ENCODE peak calls at places on chromosomes 11 and 22, in four cellular contexts. One of them, this sample, is unnamed.

GRCh38 chr11:94125408-94126120 is 3.1 kb upstream of the PANX1 start:
- DNase-seq in naive thymus-derived CD8-positive, alpha-beta T cell: no peak
- DNase-seq in GM10248: no peak
- DNase-seq in OCI-M1: no peak
- DNase-seq in this sample: no peak

GRCh38 chr22:22855617-22856308 is 31.9 kb upstream of the IGLL5 start:
- DNase-seq in naive thymus-derived CD8-positive, alpha-beta T cell: peak; percentile 33
- DNase-seq in GM10248: peak; percentile 65
- DNase-seq in OCI-M1: peak; percentile 39
- DNase-seq in this sample: no peak

GRCh38 chr22:39662677-39663034 is 92.1 kb downstream of the CACNA1I start:
- DNase-seq in naive thymus-derived CD8-positive, alpha-beta T cell: no peak
- DNase-seq in GM10248: no peak
- DNase-seq in OCI-M1: no peak
- DNase-seq in this sample: no peak

GRCh38 chr11:8807544-8808225 is 103.3 kb upstream of the AKIP1 start:
- DNase-seq in naive thymus-derived CD8-positive, alpha-beta T cell: no peak
- DNase-seq in GM10248: no peak
- DNase-seq in OCI-M1: no peak
- DNase-seq in this sample: peak; percentile 64

GRCh38 chr22:38180841-38181452 is 683 bp downstream of the PLA2G6 start:
- DNase-seq in naive thymus-derived CD8-positive, alpha-beta T cell: no peak
- DNase-seq in GM10248: no peak
- DNase-seq in OCI-M1: peak; percentile 72
- DNase-seq in this sample: no peak

GRCh38 chr22:19679476-19680099 is 34.7 kb upstream of the SEPTIN5 start:
- DNase-seq in naive thymus-derived CD8-positive, alpha-beta T cell: peak; percentile 37
- DNase-seq in GM10248: no peak
- DNase-seq in OCI-M1: peak; percentile 57
- DNase-seq in this sample: peak; percentile 14

GRCh38 chr11:45290586-45290985 is 4.4 kb upstream of the SYT13 start:
- DNase-seq in naive thymus-derived CD8-positive, alpha-beta T cell: no peak
- DNase-seq in GM10248: no peak
- DNase-seq in OCI-M1: no peak
- DNase-seq in this sample: no peak

GRCh38 chr22:49685686-49686085 is 142.0 kb downstream of the BRD1 start:
- DNase-seq in naive thymus-derived CD8-positive, alpha-beta T cell: no peak
- DNase-seq in GM10248: no peak
- DNase-seq in OCI-M1: no peak
- DNase-seq in this sample: no peak

GRCh38 chr22:31177420-31178162 is 17.6 kb downstream of the RNF185 start:
- DNase-seq in naive thymus-derived CD8-positive, alpha-beta T cell: no peak
- DNase-seq in GM10248: no peak
- DNase-seq in OCI-M1: no peak
- DNase-seq in this sample: peak; percentile 40

GRCh38 chr11:68146010-68146540 is 24.9 kb upstream of the CHKA start:
- DNase-seq in naive thymus-derived CD8-positive, alpha-beta T cell: no peak
- DNase-seq in GM10248: no peak
- DNase-seq in OCI-M1: no peak
- DNase-seq in this sample: no peak

GRCh38 chr11:119912214-119912613 is 183.2 kb upstream of the NECTIN1 start:
- DNase-seq in naive thymus-derived CD8-positive, alpha-beta T cell: no peak
- DNase-seq in GM10248: no peak
- DNase-seq in OCI-M1: no peak
- DNase-seq in this sample: no peak

GRCh38 chr11:10076458-10077141 is 217.4 kb downstream of the SBF2 start:
- DNase-seq in naive thymus-derived CD8-positive, alpha-beta T cell: no peak
- DNase-seq in GM10248: peak; percentile 60
- DNase-seq in OCI-M1: peak; percentile 80
- DNase-seq in this sample: no peak

GRCh38 chr11:131203041-131203440 is 167.4 kb upstream of the NTM start:
- DNase-seq in naive thymus-derived CD8-positive, alpha-beta T cell: no peak
- DNase-seq in GM10248: no peak
- DNase-seq in OCI-M1: no peak
- DNase-seq in this sample: no peak

GRCh38 chr11:61460986-61461385 is 31.1 kb downstream of the SDHAF2 start:
- DNase-seq in naive thymus-derived CD8-positive, alpha-beta T cell: no peak
- DNase-seq in GM10248: no peak
- DNase-seq in OCI-M1: no peak
- DNase-seq in this sample: no peak

GRCh38 chr11:99343117-99343516 is 322.4 kb downstream of the CNTN5 start:
- DNase-seq in naive thymus-derived CD8-positive, alpha-beta T cell: no peak
- DNase-seq in GM10248: no peak
- DNase-seq in OCI-M1: no peak
- DNase-seq in this sample: no peak

GRCh38 chr11:44556735-44557409 is 8.6 kb upstream of the CD82 start:
- DNase-seq in naive thymus-derived CD8-positive, alpha-beta T cell: peak; percentile 61
- DNase-seq in GM10248: no peak
- DNase-seq in OCI-M1: peak; percentile 84
- DNase-seq in this sample: no peak

GRCh38 chr11:64378335-64378884 is 19.4 kb downstream of the RPS6KA4 start:
- DNase-seq in naive thymus-derived CD8-positive, alpha-beta T cell: no peak
- DNase-seq in GM10248: no peak
- DNase-seq in OCI-M1: no peak
- DNase-seq in this sample: no peak

GRCh38 chr11:17991799-17992433 is 20.9 kb downstream of the SERGEF start:
- DNase-seq in naive thymus-derived CD8-positive, alpha-beta T cell: peak; percentile 22
- DNase-seq in GM10248: peak; percentile 69
- DNase-seq in OCI-M1: peak; percentile 70
- DNase-seq in this sample: no peak

GRCh38 chr11:78080818-78081495 is 1.3 kb upstream of the NDUFC2 start:
- DNase-seq in naive thymus-derived CD8-positive, alpha-beta T cell: no peak
- DNase-seq in GM10248: no peak
- DNase-seq in OCI-M1: peak; percentile 94
- DNase-seq in this sample: no peak

GRCh38 chr22:19412934-19413333 is 18.6 kb downstream of the HIRA start:
- DNase-seq in naive thymus-derived CD8-positive, alpha-beta T cell: no peak
- DNase-seq in GM10248: no peak
- DNase-seq in OCI-M1: no peak
- DNase-seq in this sample: no peak

GRCh38 chr11:62487698-62488551 is 58.7 kb downstream of the AHNAK start:
- DNase-seq in naive thymus-derived CD8-positive, alpha-beta T cell: no peak
- DNase-seq in GM10248: no peak
- DNase-seq in OCI-M1: no peak
- DNase-seq in this sample: no peak

GRCh38 chr22:49784630-49784971 is 43.1 kb downstream of the BRD1 start:
- DNase-seq in naive thymus-derived CD8-positive, alpha-beta T cell: no peak
- DNase-seq in GM10248: no peak
- DNase-seq in OCI-M1: no peak
- DNase-seq in this sample: no peak

GRCh38 chr11:118156531-118157185 is 4.0 kb upstream of the SCN4B start:
- DNase-seq in naive thymus-derived CD8-positive, alpha-beta T cell: no peak
- DNase-seq in GM10248: no peak
- DNase-seq in OCI-M1: no peak
- DNase-seq in this sample: no peak

GRCh38 chr11:112753706-112754105 is 207.5 kb upstream of the NCAM1 start:
- DNase-seq in naive thymus-derived CD8-positive, alpha-beta T cell: no peak
- DNase-seq in GM10248: no peak
- DNase-seq in OCI-M1: no peak
- DNase-seq in this sample: no peak

GRCh38 chr11:124415356-124415923 is 9.2 kb downstream of the OR8B4 start:
- DNase-seq in naive thymus-derived CD8-positive, alpha-beta T cell: no peak
- DNase-seq in GM10248: peak; percentile 25
- DNase-seq in OCI-M1: peak; percentile 91
- DNase-seq in this sample: no peak

GRCh38 chr11:64007629-64008282 is 21.5 kb downstream of the OTUB1 start:
- DNase-seq in naive thymus-derived CD8-positive, alpha-beta T cell: no peak
- DNase-seq in GM10248: no peak
- DNase-seq in OCI-M1: peak; percentile 97
- DNase-seq in this sample: no peak

GRCh38 chr11:19398772-19399542 is 158.2 kb upstream of the E2F8 start:
- DNase-seq in naive thymus-derived CD8-positive, alpha-beta T cell: no peak
- DNase-seq in GM10248: no peak
- DNase-seq in OCI-M1: no peak
- DNase-seq in this sample: no peak

GRCh38 chr22:17268501-17269223 is 49.4 kb upstream of the ADA2 start:
- DNase-seq in naive thymus-derived CD8-positive, alpha-beta T cell: no peak
- DNase-seq in GM10248: no peak
- DNase-seq in OCI-M1: no peak
- DNase-seq in this sample: no peak

GRCh38 chr22:50115693-50116092 is 25.9 kb downstream of the MOV10L1 start:
- DNase-seq in naive thymus-derived CD8-positive, alpha-beta T cell: no peak
- DNase-seq in GM10248: peak; percentile 7
- DNase-seq in OCI-M1: no peak
- DNase-seq in this sample: no peak

GRCh38 chr11:83241291-83241946 is 44.7 kb downstream of the CCDC90B start:
- DNase-seq in naive thymus-derived CD8-positive, alpha-beta T cell: no peak
- DNase-seq in GM10248: peak; percentile 16
- DNase-seq in OCI-M1: peak; percentile 93
- DNase-seq in this sample: peak; percentile 25

GRCh38 chr11:104624021-104624420 is 274.2 kb downstream of the CASP12 start:
- DNase-seq in naive thymus-derived CD8-positive, alpha-beta T cell: no peak
- DNase-seq in GM10248: no peak
- DNase-seq in OCI-M1: no peak
- DNase-seq in this sample: no peak

GRCh38 chr11:111422494-111423249 is 43.6 kb upstream of the POU2AF1 start:
- DNase-seq in naive thymus-derived CD8-positive, alpha-beta T cell: peak; percentile 46
- DNase-seq in GM10248: peak; percentile 63
- DNase-seq in OCI-M1: peak; percentile 61
- DNase-seq in this sample: no peak

GRCh38 chr11:93537022-93537421 is 6.2 kb downstream of the SMCO4 start:
- DNase-seq in naive thymus-derived CD8-positive, alpha-beta T cell: no peak
- DNase-seq in GM10248: no peak
- DNase-seq in OCI-M1: no peak
- DNase-seq in this sample: no peak

GRCh38 chr22:31650391-31650790 is 11.6 kb downstream of the PISD start:
- DNase-seq in naive thymus-derived CD8-positive, alpha-beta T cell: no peak
- DNase-seq in GM10248: no peak
- DNase-seq in OCI-M1: no peak
- DNase-seq in this sample: no peak

GRCh38 chr22:19957445-19957844 is 15.8 kb upstream of the TXNRD2 start:
- DNase-seq in naive thymus-derived CD8-positive, alpha-beta T cell: no peak
- DNase-seq in GM10248: no peak
- DNase-seq in OCI-M1: no peak
- DNase-seq in this sample: no peak

GRCh38 chr22:23783496-23784167 is 3.1 kb upstream of the SMARCB1 start:
- DNase-seq in naive thymus-derived CD8-positive, alpha-beta T cell: no peak
- DNase-seq in GM10248: no peak
- DNase-seq in OCI-M1: no peak
- DNase-seq in this sample: no peak

GRCh38 chr22:46893281-46894020 is 131.0 kb downstream of the TBC1D22A start:
- DNase-seq in naive thymus-derived CD8-positive, alpha-beta T cell: no peak
- DNase-seq in GM10248: no peak
- DNase-seq in OCI-M1: no peak
- DNase-seq in this sample: no peak